ENCODE peak calls at places on chromosomes 4 and X, in seven cellular contexts. One of them, this sample, is unnamed.

GRCh38 chrX:638482-639131 is 8.0 kb downstream of the SHOX start:
- DNase-seq in fibroblast of mammary gland: no peak
- DNase-seq in stomach: peak
- DNase-seq in upper lobe of left lung: no peak
- DNase-seq in GM20000: no peak
- DNase-seq in B cell: no peak
- DNase-seq in mucosa of descending colon: no peak
- DNase-seq in this sample: no peak

GRCh38 chrX:12704706-12705105 is 86.5 kb upstream of the PRPS2 start:
- DNase-seq in mucosa of descending colon: no peak
- DNase-seq in fibroblast of mammary gland: no peak
- DNase-seq in stomach: no peak
- DNase-seq in GM20000: no peak
- DNase-seq in upper lobe of left lung: no peak
- DNase-seq in B cell: no peak
- DNase-seq in this sample: no peak

GRCh38 chrX:119762718-119763117 is 4.3 kb downstream of the SOWAHD start:
- DNase-seq in mucosa of descending colon: no peak
- DNase-seq in GM20000: no peak
- DNase-seq in stomach: no peak
- DNase-seq in upper lobe of left lung: no peak
- DNase-seq in fibroblast of mammary gland: no peak
- DNase-seq in B cell: peak
- DNase-seq in this sample: no peak

GRCh38 chr4:156931267-156931666 is 40.3 kb downstream of the PDGFC start:
- DNase-seq in B cell: no peak
- DNase-seq in upper lobe of left lung: no peak
- DNase-seq in stomach: no peak
- DNase-seq in mucosa of descending colon: no peak
- DNase-seq in GM20000: no peak
- DNase-seq in fibroblast of mammary gland: peak
- DNase-seq in this sample: no peak

GRCh38 chr4:1216869-1217294 is 32.0 kb downstream of the CTBP1 start:
- DNase-seq in B cell: peak
- DNase-seq in mucosa of descending colon: peak
- DNase-seq in GM20000: peak
- DNase-seq in upper lobe of left lung: peak
- DNase-seq in fibroblast of mammary gland: no peak
- DNase-seq in stomach: peak
- DNase-seq in this sample: peak

GRCh38 chrX:149937881-149938426 is 337 bp downstream of the EOLA2 start:
- DNase-seq in B cell: no peak
- DNase-seq in upper lobe of left lung: peak
- DNase-seq in stomach: no peak
- DNase-seq in GM20000: no peak
- DNase-seq in fibroblast of mammary gland: no peak
- DNase-seq in mucosa of descending colon: peak
- DNase-seq in this sample: no peak

GRCh38 chr4:122898370-122899150 is 23.8 kb downstream of the NUDT6 start:
- DNase-seq in stomach: no peak
- DNase-seq in upper lobe of left lung: no peak
- DNase-seq in B cell: no peak
- DNase-seq in GM20000: no peak
- DNase-seq in fibroblast of mammary gland: peak
- DNase-seq in mucosa of descending colon: no peak
- DNase-seq in this sample: no peak

GRCh38 chr4:174714393-174715211 is 114.4 kb downstream of the GLRA3 start:
- DNase-seq in GM20000: peak
- DNase-seq in upper lobe of left lung: no peak
- DNase-seq in fibroblast of mammary gland: peak
- DNase-seq in B cell: peak
- DNase-seq in mucosa of descending colon: no peak
- DNase-seq in stomach: peak
- DNase-seq in this sample: peak

GRCh38 chrX:102339312-102340298 is 92.6 kb downstream of the NXF2 start:
- DNase-seq in mucosa of descending colon: peak
- DNase-seq in B cell: no peak
- DNase-seq in upper lobe of left lung: peak
- DNase-seq in stomach: no peak
- DNase-seq in fibroblast of mammary gland: no peak
- DNase-seq in GM20000: no peak
- DNase-seq in this sample: no peak

GRCh38 chrX:97984641-97985040 is 1100.9 kb downstream of the RPA4 start:
- DNase-seq in stomach: no peak
- DNase-seq in upper lobe of left lung: no peak
- DNase-seq in GM20000: no peak
- DNase-seq in mucosa of descending colon: no peak
- DNase-seq in B cell: no peak
- DNase-seq in fibroblast of mammary gland: peak
- DNase-seq in this sample: no peak

GRCh38 chr4:179447308-179447707 is 2005.1 kb upstream of the AGA start:
- DNase-seq in mucosa of descending colon: no peak
- DNase-seq in upper lobe of left lung: no peak
- DNase-seq in fibroblast of mammary gland: no peak
- DNase-seq in stomach: no peak
- DNase-seq in B cell: no peak
- DNase-seq in GM20000: no peak
- DNase-seq in this sample: no peak

GRCh38 chrX:48649109-48649508 is 34.5 kb upstream of the WAS start:
- DNase-seq in mucosa of descending colon: no peak
- DNase-seq in B cell: no peak
- DNase-seq in fibroblast of mammary gland: peak
- DNase-seq in stomach: no peak
- DNase-seq in upper lobe of left lung: no peak
- DNase-seq in GM20000: no peak
- DNase-seq in this sample: no peak

GRCh38 chr4:145481164-145481941 is at the start of gene SMAD1:
- DNase-seq in fibroblast of mammary gland: peak
- DNase-seq in B cell: peak
- DNase-seq in stomach: peak
- DNase-seq in mucosa of descending colon: peak
- DNase-seq in GM20000: peak
- DNase-seq in upper lobe of left lung: peak
- DNase-seq in this sample: peak

DNA sequence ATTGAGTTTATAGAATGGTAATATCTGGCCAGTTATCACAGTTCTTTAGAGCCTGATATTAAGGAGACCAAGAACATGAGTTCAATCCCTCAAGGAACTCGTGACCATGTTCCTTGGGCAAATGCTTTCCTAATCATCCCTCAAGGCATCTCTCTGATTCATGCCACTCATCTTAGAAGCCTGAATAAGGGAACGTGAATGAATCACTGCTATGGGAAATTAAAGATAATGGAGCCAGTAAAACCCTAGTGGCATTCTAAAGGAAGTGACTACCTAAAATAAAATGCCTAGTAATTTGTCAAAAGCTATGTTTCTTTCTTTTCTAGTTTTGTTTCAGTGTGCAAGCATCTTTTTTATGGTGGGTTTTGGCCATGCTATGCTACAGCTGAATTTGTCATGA is 1161.3 kb downstream of the C4orf33 start:
- DNase-seq in upper lobe of left lung: no peak
- DNase-seq in mucosa of descending colon: no peak
- DNase-seq in fibroblast of mammary gland: peak
- DNase-seq in B cell: no peak
- DNase-seq in stomach: no peak
- DNase-seq in GM20000: no peak
- DNase-seq in this sample: no peak
- TF ChIP-seq CTCF in upper lobe of left lung: no peak
- TF ChIP-seq CTCF in mucosa of descending colon: no peak
- TF ChIP-seq CTCF in fibroblast of mammary gland: no peak
- TF ChIP-seq CTCF in B cell: no peak
- TF ChIP-seq CTCF in stomach: no peak
- TF ChIP-seq CTCF in GM20000: no peak
- TF ChIP-seq CTCF in this sample: no peak

GRCh38 chr4:75194180-75194579 is 261.3 kb downstream of the PARM1 start:
- DNase-seq in fibroblast of mammary gland: no peak
- DNase-seq in mucosa of descending colon: peak
- DNase-seq in GM20000: no peak
- DNase-seq in upper lobe of left lung: peak
- DNase-seq in stomach: no peak
- DNase-seq in B cell: no peak
- DNase-seq in this sample: no peak
- TF ChIP-seq CTCF in fibroblast of mammary gland: no peak
- TF ChIP-seq CTCF in mucosa of descending colon: no peak
- TF ChIP-seq CTCF in GM20000: no peak
- TF ChIP-seq CTCF in upper lobe of left lung: no peak
- TF ChIP-seq CTCF in stomach: no peak
- TF ChIP-seq CTCF in B cell: no peak
- TF ChIP-seq CTCF in this sample: no peak

DNA sequence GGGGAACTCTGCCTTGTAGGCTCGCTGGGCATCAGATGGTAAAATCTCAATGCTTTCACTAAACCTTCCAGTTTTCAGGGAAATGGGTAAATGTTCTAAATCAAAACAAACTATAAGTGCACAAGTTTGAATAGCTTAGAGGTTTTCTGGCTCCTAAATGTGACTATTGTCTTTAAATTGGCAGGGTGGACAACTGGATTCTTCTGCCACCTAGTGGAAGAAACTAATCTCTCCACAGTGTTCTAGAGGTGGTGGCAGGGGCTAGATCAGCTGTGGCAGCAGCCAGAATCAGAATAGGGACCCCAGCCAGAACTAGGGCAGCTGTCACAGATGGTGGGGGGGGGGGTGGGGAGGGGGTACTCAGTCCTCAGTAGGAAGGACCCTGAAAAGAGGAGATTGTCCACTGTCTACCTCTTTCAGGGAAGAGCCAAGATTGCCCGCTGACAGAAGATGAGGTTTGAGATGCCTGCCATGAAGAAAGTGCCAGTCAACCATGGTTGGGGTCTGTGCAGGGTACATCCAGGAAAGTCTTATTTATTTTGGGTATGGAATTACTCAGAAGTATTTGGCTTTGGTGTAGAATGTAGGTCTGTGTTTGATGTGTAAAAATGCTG is 201.4 kb downstream of the CCNG2 start:
- DNase-seq in GM20000: peak
- DNase-seq in B cell: peak
- DNase-seq in upper lobe of left lung: no peak
- DNase-seq in fibroblast of mammary gland: peak
- DNase-seq in stomach: no peak
- DNase-seq in mucosa of descending colon: no peak
- DNase-seq in this sample: peak
- TF ChIP-seq CTCF in GM20000: peak
- TF ChIP-seq CTCF in B cell: peak
- TF ChIP-seq CTCF in upper lobe of left lung: peak
- TF ChIP-seq CTCF in fibroblast of mammary gland: peak
- TF ChIP-seq CTCF in stomach: peak
- TF ChIP-seq CTCF in mucosa of descending colon: peak
- TF ChIP-seq CTCF in this sample: peak

DNA sequence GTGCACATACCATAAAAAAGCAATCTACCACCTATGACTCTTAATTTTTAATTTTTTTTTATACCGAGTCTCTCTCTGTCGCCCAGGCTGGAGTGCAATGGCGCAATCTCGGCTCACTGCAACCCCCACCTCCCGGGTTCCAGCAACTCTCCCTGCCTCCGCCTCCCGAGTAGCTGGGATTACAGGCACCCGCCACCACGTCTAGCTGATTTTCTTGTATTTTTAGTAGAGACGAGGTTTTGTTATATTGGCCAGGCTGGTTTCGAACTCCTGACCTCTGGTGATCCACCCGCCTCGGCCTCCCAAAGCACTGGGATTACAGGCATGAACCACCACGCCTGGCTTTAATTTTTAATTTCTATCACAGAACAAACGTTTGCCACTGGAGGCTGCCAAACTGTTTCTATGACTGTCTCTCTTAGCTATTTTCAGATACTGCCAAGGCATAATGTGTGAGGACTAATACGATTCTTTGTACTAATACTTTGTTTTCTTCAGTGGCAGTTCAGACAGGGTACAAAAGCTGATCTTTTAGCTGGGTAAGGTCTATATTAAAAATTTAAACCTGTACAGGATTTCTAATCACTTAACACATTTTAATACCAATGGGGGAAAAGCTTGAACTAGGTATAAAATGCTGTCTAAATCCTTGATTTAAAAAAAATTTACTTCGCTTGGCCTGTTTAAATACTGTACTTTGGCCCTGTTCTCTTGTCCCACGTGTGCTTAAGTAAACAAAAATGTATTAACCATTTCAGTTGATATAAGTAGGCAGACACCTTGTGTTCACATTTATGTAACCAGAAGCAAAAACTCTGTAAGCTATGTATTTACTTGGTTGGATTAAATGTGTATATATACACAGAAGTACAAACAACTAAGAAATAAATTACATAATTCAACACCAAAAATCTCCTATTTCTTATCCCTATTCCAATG is 2.3 kb downstream of the PGRMC2 start:
- DNase-seq in upper lobe of left lung: peak
- DNase-seq in mucosa of descending colon: peak
- DNase-seq in stomach: no peak
- DNase-seq in GM20000: no peak
- DNase-seq in B cell: no peak
- DNase-seq in fibroblast of mammary gland: peak
- DNase-seq in this sample: no peak
- TF ChIP-seq CTCF in upper lobe of left lung: no peak
- TF ChIP-seq CTCF in mucosa of descending colon: no peak
- TF ChIP-seq CTCF in stomach: no peak
- TF ChIP-seq CTCF in GM20000: no peak
- TF ChIP-seq CTCF in B cell: no peak
- TF ChIP-seq CTCF in fibroblast of mammary gland: no peak
- TF ChIP-seq CTCF in this sample: no peak

GRCh38 chr4:53682196-53682595 is 90.9 kb upstream of the LNX1 start:
- DNase-seq in mucosa of descending colon: no peak
- DNase-seq in B cell: no peak
- DNase-seq in GM20000: no peak
- DNase-seq in upper lobe of left lung: no peak
- DNase-seq in fibroblast of mammary gland: peak
- DNase-seq in stomach: no peak
- DNase-seq in this sample: no peak

GRCh38 chr4:53680168-53680567 is 88.9 kb upstream of the LNX1 start:
- DNase-seq in stomach: no peak
- DNase-seq in upper lobe of left lung: no peak
- DNase-seq in GM20000: no peak
- DNase-seq in mucosa of descending colon: no peak
- DNase-seq in fibroblast of mammary gland: no peak
- DNase-seq in B cell: no peak
- DNase-seq in this sample: no peak

GRCh38 chr4:53684448-53684847 is 93.2 kb upstream of the LNX1 start:
- DNase-seq in mucosa of descending colon: no peak
- DNase-seq in GM20000: no peak
- DNase-seq in upper lobe of left lung: no peak
- DNase-seq in fibroblast of mammary gland: no peak
- DNase-seq in stomach: no peak
- DNase-seq in B cell: no peak
- DNase-seq in this sample: no peak

GRCh38 chr4:53682908-53683307 is 91.6 kb upstream of the LNX1 start:
- DNase-seq in mucosa of descending colon: no peak
- DNase-seq in B cell: no peak
- DNase-seq in stomach: no peak
- DNase-seq in GM20000: no peak
- DNase-seq in upper lobe of left lung: no peak
- DNase-seq in fibroblast of mammary gland: no peak
- DNase-seq in this sample: no peak

GRCh38 chr4:53680588-53680987 is 89.3 kb upstream of the LNX1 start:
- DNase-seq in fibroblast of mammary gland: no peak
- DNase-seq in GM20000: no peak
- DNase-seq in upper lobe of left lung: no peak
- DNase-seq in B cell: no peak
- DNase-seq in stomach: no peak
- DNase-seq in mucosa of descending colon: no peak
- DNase-seq in this sample: no peak
- TF ChIP-seq CTCF in fibroblast of mammary gland: no peak
- TF ChIP-seq CTCF in GM20000: no peak
- TF ChIP-seq CTCF in upper lobe of left lung: no peak
- TF ChIP-seq CTCF in B cell: no peak
- TF ChIP-seq CTCF in stomach: no peak
- TF ChIP-seq CTCF in mucosa of descending colon: no peak
- TF ChIP-seq CTCF in this sample: no peak

This sample was measured in GM10248.